ENCODE peak calls at places on chromosome 15, in six cellular contexts. One of them, this sample, is unnamed.

GRCh38 chr15:22956257-22956979 is 23.8 kb downstream of the CYFIP1 start:
- DNase-seq in anterior cingulate cortex: no peak
- DNase-seq in T-helper 2 cell: no peak
- DNase-seq in activated T-cell treated with anti-CD3 and anti-CD28 coated beads for 24 hours: no peak
- DNase-seq in hypothalamus: no peak
- DNase-seq in nucleus accumbens: no peak
- DNase-seq in this sample: no peak

GRCh38 chr15:27706300-27706699 is 392.8 kb downstream of the OCA2 start:
- DNase-seq in anterior cingulate cortex: no peak
- DNase-seq in T-helper 2 cell: no peak
- DNase-seq in activated T-cell treated with anti-CD3 and anti-CD28 coated beads for 24 hours: no peak
- DNase-seq in hypothalamus: no peak
- DNase-seq in nucleus accumbens: no peak
- DNase-seq in this sample: no peak

GRCh38 chr15:91456921-91457320 is 356.9 kb downstream of the SV2B start:
- DNase-seq in anterior cingulate cortex: no peak
- DNase-seq in T-helper 2 cell: no peak
- DNase-seq in activated T-cell treated with anti-CD3 and anti-CD28 coated beads for 24 hours: no peak
- DNase-seq in hypothalamus: no peak
- DNase-seq in nucleus accumbens: no peak
- DNase-seq in this sample: no peak

GRCh38 chr15:65580287-65580686 is 30.6 kb downstream of the INTS14 start:
- DNase-seq in anterior cingulate cortex: no peak
- DNase-seq in T-helper 2 cell: no peak
- DNase-seq in activated T-cell treated with anti-CD3 and anti-CD28 coated beads for 24 hours: no peak
- DNase-seq in hypothalamus: no peak
- DNase-seq in nucleus accumbens: no peak
- DNase-seq in this sample: no peak

GRCh38 chr15:101481381-101481705 is 8.2 kb downstream of the PCSK6 start:
- DNase-seq in anterior cingulate cortex: no peak
- DNase-seq in T-helper 2 cell: no peak
- DNase-seq in activated T-cell treated with anti-CD3 and anti-CD28 coated beads for 24 hours: no peak
- DNase-seq in hypothalamus: no peak
- DNase-seq in nucleus accumbens: no peak
- DNase-seq in this sample: no peak

GRCh38 chr15:57635300-57635944 is 43.7 kb downstream of the MYZAP start:
- DNase-seq in anterior cingulate cortex: no peak
- DNase-seq in T-helper 2 cell: no peak
- DNase-seq in activated T-cell treated with anti-CD3 and anti-CD28 coated beads for 24 hours: no peak
- DNase-seq in hypothalamus: no peak
- DNase-seq in nucleus accumbens: no peak
- DNase-seq in this sample: no peak

GRCh38 chr15:63598467-63599400 is 1.5 kb downstream of the FBXL22 start:
- DNase-seq in anterior cingulate cortex: no peak
- DNase-seq in T-helper 2 cell: no peak
- DNase-seq in activated T-cell treated with anti-CD3 and anti-CD28 coated beads for 24 hours: no peak
- DNase-seq in hypothalamus: no peak
- DNase-seq in nucleus accumbens: no peak
- DNase-seq in this sample: no peak

GRCh38 chr15:50857763-50858162 is 50.7 kb upstream of the AP4E1 start:
- DNase-seq in anterior cingulate cortex: no peak
- DNase-seq in T-helper 2 cell: no peak
- DNase-seq in activated T-cell treated with anti-CD3 and anti-CD28 coated beads for 24 hours: no peak
- DNase-seq in hypothalamus: no peak
- DNase-seq in nucleus accumbens: no peak
- DNase-seq in this sample: no peak

GRCh38 chr15:66008920-66009572 is 139.8 kb downstream of the RAB11A start:
- DNase-seq in anterior cingulate cortex: no peak
- DNase-seq in T-helper 2 cell: no peak
- DNase-seq in activated T-cell treated with anti-CD3 and anti-CD28 coated beads for 24 hours: no peak
- DNase-seq in hypothalamus: no peak
- DNase-seq in nucleus accumbens: no peak
- DNase-seq in this sample: no peak

This sample was measured in activated B cell treated with CpG ODN at 0.5 μM for 24 hours.